ENCODE peak calls at places on chromosomes 12 and 14, in ten cellular contexts. One of them, this sample, is unnamed.

GRCh38 chr14:99263564-99264330 is 8.2 kb downstream of the BCL11B start:
- DNase-seq in vagina: no peak
- DNase-seq in breast epithelium: no peak
- DNase-seq in lower lobe of right lung: no peak
- DNase-seq in tibial artery: peak; percentile 9
- DNase-seq in left lung: no peak
- DNase-seq in Peyer's patch: no peak
- DNase-seq in ovary: no peak
- DNase-seq in H9: no peak
- DNase-seq in psoas muscle: no peak
- DNase-seq in this sample: no peak

GRCh38 chr12:62006076-62006732 is 254.0 kb upstream of the USP15 start:
- DNase-seq in H9: peak; percentile 43
- DNase-seq in left lung: no peak
- DNase-seq in vagina: no peak
- DNase-seq in Peyer's patch: no peak
- DNase-seq in tibial artery: no peak
- DNase-seq in psoas muscle: no peak
- DNase-seq in ovary: no peak
- DNase-seq in lower lobe of right lung: no peak
- DNase-seq in breast epithelium: no peak
- DNase-seq in this sample: no peak

GRCh38 chr14:105021656-105022275 is 883 bp upstream of the CDCA4 start:
- DNase-seq in ovary: peak; percentile 31
- DNase-seq in Peyer's patch: peak; percentile 68
- DNase-seq in psoas muscle: no peak
- DNase-seq in tibial artery: no peak
- DNase-seq in H9: peak; percentile 62
- DNase-seq in vagina: no peak
- DNase-seq in breast epithelium: peak; percentile 30
- DNase-seq in left lung: no peak
- DNase-seq in lower lobe of right lung: peak; percentile 63
- DNase-seq in this sample: no peak

GRCh38 chr12:93883436-93884154 is 206.4 kb downstream of the CRADD start:
- DNase-seq in ovary: no peak
- DNase-seq in breast epithelium: no peak
- DNase-seq in psoas muscle: no peak
- DNase-seq in vagina: no peak
- DNase-seq in Peyer's patch: no peak
- DNase-seq in tibial artery: no peak
- DNase-seq in left lung: no peak
- DNase-seq in lower lobe of right lung: no peak
- DNase-seq in H9: no peak
- DNase-seq in this sample: no peak

GRCh38 chr14:98368916-98369315 is 903.1 kb downstream of the BCL11B start:
- DNase-seq in vagina: no peak
- DNase-seq in ovary: no peak
- DNase-seq in breast epithelium: peak; percentile 65
- DNase-seq in tibial artery: no peak
- DNase-seq in lower lobe of right lung: no peak
- DNase-seq in H9: no peak
- DNase-seq in psoas muscle: no peak
- DNase-seq in left lung: no peak
- DNase-seq in Peyer's patch: no peak
- DNase-seq in this sample: no peak

GRCh38 chr14:96581902-96582640 is 79.9 kb downstream of the PAPOLA start:
- DNase-seq in tibial artery: no peak
- DNase-seq in vagina: peak; percentile 67
- DNase-seq in H9: no peak
- DNase-seq in left lung: no peak
- DNase-seq in breast epithelium: no peak
- DNase-seq in Peyer's patch: no peak
- DNase-seq in psoas muscle: no peak
- DNase-seq in ovary: no peak
- DNase-seq in lower lobe of right lung: no peak
- DNase-seq in this sample: no peak

GRCh38 chr14:25048170-25049126 is 1.5 kb downstream of the STXBP6 start:
- DNase-seq in vagina: no peak
- DNase-seq in breast epithelium: no peak
- DNase-seq in ovary: peak; percentile 24
- DNase-seq in Peyer's patch: no peak
- DNase-seq in H9: no peak
- DNase-seq in tibial artery: no peak
- DNase-seq in psoas muscle: peak; percentile 72
- DNase-seq in lower lobe of right lung: no peak
- DNase-seq in left lung: no peak
- DNase-seq in this sample: no peak

GRCh38 chr12:113276306-113276705 is 55.0 kb downstream of the TPCN1 start:
- DNase-seq in tibial artery: no peak
- DNase-seq in psoas muscle: peak; percentile 9
- DNase-seq in breast epithelium: no peak
- DNase-seq in ovary: peak; percentile 55
- DNase-seq in vagina: no peak
- DNase-seq in lower lobe of right lung: peak; percentile 18
- DNase-seq in Peyer's patch: peak; percentile 22
- DNase-seq in left lung: no peak
- DNase-seq in H9: no peak
- DNase-seq in this sample: no peak

GRCh38 chr12:94656556-94656955 is 6.2 kb upstream of the TMCC3 start:
- DNase-seq in H9: no peak
- DNase-seq in tibial artery: no peak
- DNase-seq in vagina: no peak
- DNase-seq in psoas muscle: no peak
- DNase-seq in lower lobe of right lung: no peak
- DNase-seq in breast epithelium: no peak
- DNase-seq in Peyer's patch: no peak
- DNase-seq in ovary: no peak
- DNase-seq in left lung: no peak
- DNase-seq in this sample: no peak

GRCh38 chr14:65263161-65263788 is 149.3 kb upstream of the FUT8 start:
- DNase-seq in Peyer's patch: no peak
- DNase-seq in H9: no peak
- DNase-seq in ovary: no peak
- DNase-seq in breast epithelium: no peak
- DNase-seq in tibial artery: no peak
- DNase-seq in lower lobe of right lung: no peak
- DNase-seq in vagina: no peak
- DNase-seq in left lung: no peak
- DNase-seq in psoas muscle: no peak
- DNase-seq in this sample: no peak

GRCh38 chr12:108868781-108869180 is 11.1 kb upstream of the DAO start:
- DNase-seq in ovary: no peak
- DNase-seq in left lung: no peak
- DNase-seq in Peyer's patch: no peak
- DNase-seq in breast epithelium: no peak
- DNase-seq in lower lobe of right lung: no peak
- DNase-seq in tibial artery: no peak
- DNase-seq in vagina: no peak
- DNase-seq in psoas muscle: no peak
- DNase-seq in H9: no peak
- DNase-seq in this sample: no peak

GRCh38 chr14:21264025-21264801 is 5.0 kb downstream of the HNRNPC start:
- DNase-seq in vagina: no peak
- DNase-seq in left lung: no peak
- DNase-seq in H9: no peak
- DNase-seq in lower lobe of right lung: no peak
- DNase-seq in Peyer's patch: no peak
- DNase-seq in psoas muscle: no peak
- DNase-seq in breast epithelium: no peak
- DNase-seq in tibial artery: no peak
- DNase-seq in ovary: no peak
- DNase-seq in this sample: no peak

GRCh38 chr14:56359245-56359644 is 220.4 kb upstream of the TMEM260 start:
- DNase-seq in psoas muscle: no peak
- DNase-seq in Peyer's patch: no peak
- DNase-seq in tibial artery: no peak
- DNase-seq in lower lobe of right lung: no peak
- DNase-seq in breast epithelium: no peak
- DNase-seq in H9: no peak
- DNase-seq in ovary: no peak
- DNase-seq in vagina: no peak
- DNase-seq in left lung: no peak
- DNase-seq in this sample: no peak

DNA sequence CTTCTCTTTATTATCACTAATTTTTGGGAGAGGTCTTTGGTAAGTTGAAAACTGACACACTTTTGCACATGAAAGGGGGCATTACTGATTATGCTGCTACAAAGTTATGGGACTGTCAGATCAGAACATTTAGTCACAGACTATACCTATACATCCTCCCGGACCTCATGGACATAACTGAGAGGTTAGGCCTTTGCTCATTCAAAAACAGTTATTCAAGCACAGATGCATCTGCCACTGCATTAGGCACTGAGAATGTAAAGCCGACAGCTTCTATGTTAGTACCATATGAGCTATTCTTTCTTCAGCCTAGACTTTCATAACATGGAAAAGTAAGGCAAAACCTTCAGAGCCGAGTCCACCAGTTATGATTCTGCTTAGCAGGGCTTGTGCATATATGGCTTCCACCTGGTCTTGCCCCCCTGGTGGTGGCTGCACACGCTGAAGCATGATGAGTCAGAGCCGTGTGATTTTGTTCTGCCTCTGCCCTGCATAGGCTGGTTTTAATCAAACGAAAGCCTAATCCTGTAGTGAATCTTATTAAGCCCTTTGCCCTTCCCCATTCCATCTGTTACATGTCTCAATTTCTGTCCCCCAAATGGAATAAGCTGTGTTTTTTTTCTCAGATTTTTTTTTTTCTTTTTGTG is 21.8 kb upstream of the RNU6-8 start:
- DNase-seq in tibial artery: peak; percentile 70
- DNase-seq in ovary: peak; percentile 14
- DNase-seq in Peyer's patch: no peak
- DNase-seq in psoas muscle: peak; percentile 55
- DNase-seq in vagina: no peak
- DNase-seq in breast epithelium: no peak
- DNase-seq in H9: no peak
- DNase-seq in lower lobe of right lung: peak; percentile 49
- DNase-seq in left lung: no peak
- DNase-seq in this sample: no peak
- TF ChIP-seq CTCF in tibial artery: peak; percentile 25
- TF ChIP-seq CTCF in ovary: no peak
- TF ChIP-seq CTCF in Peyer's patch: peak; percentile 38
- TF ChIP-seq CTCF in psoas muscle: peak; percentile 45
- TF ChIP-seq CTCF in vagina: peak; percentile 15
- TF ChIP-seq CTCF in breast epithelium: no peak
- TF ChIP-seq CTCF in H9: peak; percentile 35
- TF ChIP-seq CTCF in lower lobe of right lung: peak; percentile 19
- TF ChIP-seq CTCF in left lung: no peak
- TF ChIP-seq CTCF in this sample: no peak

DNA sequence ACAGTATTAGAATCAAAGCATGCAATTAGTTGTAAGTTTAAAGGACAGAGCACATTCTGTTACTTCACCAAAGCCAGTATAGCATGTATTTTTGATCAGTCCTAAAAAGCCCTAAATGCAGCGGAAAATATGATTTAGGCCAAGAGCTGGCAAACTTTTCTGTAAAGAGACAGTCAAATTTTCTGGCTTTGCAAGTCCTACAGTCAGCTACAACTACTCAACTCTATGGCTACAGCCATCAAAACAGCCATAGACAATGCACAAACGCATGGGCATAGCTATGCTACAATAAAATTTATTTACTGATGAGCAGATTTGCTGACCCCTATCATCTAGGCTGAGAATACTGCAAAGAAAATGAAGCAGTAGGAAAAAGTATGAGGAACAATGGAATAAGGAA is 52.9 kb downstream of the ATXN2 start:
- DNase-seq in vagina: no peak
- DNase-seq in left lung: no peak
- DNase-seq in psoas muscle: no peak
- DNase-seq in Peyer's patch: no peak
- DNase-seq in breast epithelium: no peak
- DNase-seq in lower lobe of right lung: no peak
- DNase-seq in tibial artery: no peak
- DNase-seq in ovary: no peak
- DNase-seq in H9: no peak
- DNase-seq in this sample: no peak
- H3K4me1 ChIP-seq in vagina: no peaks in the 10 kb centered on the region
- H3K4me1 ChIP-seq in left lung: no peaks in the 10 kb centered on the region
- H3K4me1 ChIP-seq in psoas muscle: no peaks in the 10 kb centered on the region
- H3K4me1 ChIP-seq in Peyer's patch: no peaks in the 10 kb centered on the region
- H3K4me1 ChIP-seq in breast epithelium: no peaks in the 10 kb centered on the region
- H3K4me1 ChIP-seq in lower lobe of right lung: no peaks in the 10 kb centered on the region
- H3K4me1 ChIP-seq in tibial artery: no peaks in the 10 kb centered on the region
- H3K4me1 ChIP-seq in ovary: no peaks in the 10 kb centered on the region
- H3K4me1 ChIP-seq in H9: no peaks in the 10 kb centered on the region
- H3K4me1 ChIP-seq in this sample: no peaks in the 10 kb centered on the region

GRCh38 chr12:3792623-3793288 is 39.8 kb upstream of the CRACR2A start:
- DNase-seq in left lung: no peak
- DNase-seq in H9: no peak
- DNase-seq in tibial artery: no peak
- DNase-seq in ovary: no peak
- DNase-seq in Peyer's patch: no peak
- DNase-seq in lower lobe of right lung: no peak
- DNase-seq in breast epithelium: no peak
- DNase-seq in vagina: no peak
- DNase-seq in psoas muscle: no peak
- DNase-seq in this sample: no peak

GRCh38 chr12:3802721-3803120 is 49.8 kb upstream of the CRACR2A start:
- DNase-seq in vagina: no peak
- DNase-seq in left lung: no peak
- DNase-seq in tibial artery: no peak
- DNase-seq in Peyer's patch: no peak
- DNase-seq in psoas muscle: no peak
- DNase-seq in breast epithelium: no peak
- DNase-seq in ovary: no peak
- DNase-seq in lower lobe of right lung: no peak
- DNase-seq in H9: no peak
- DNase-seq in this sample: no peak

GRCh38 chr12:3795800-3796133 is 42.9 kb upstream of the CRACR2A start:
- DNase-seq in left lung: no peak
- DNase-seq in H9: no peak
- DNase-seq in vagina: no peak
- DNase-seq in ovary: no peak
- DNase-seq in lower lobe of right lung: no peak
- DNase-seq in psoas muscle: no peak
- DNase-seq in Peyer's patch: no peak
- DNase-seq in tibial artery: no peak
- DNase-seq in breast epithelium: no peak
- DNase-seq in this sample: no peak

GRCh38 chr12:3795096-3795799 is 42.3 kb upstream of the CRACR2A start:
- DNase-seq in vagina: no peak
- DNase-seq in ovary: no peak
- DNase-seq in Peyer's patch: no peak
- DNase-seq in tibial artery: no peak
- DNase-seq in left lung: no peak
- DNase-seq in psoas muscle: no peak
- DNase-seq in lower lobe of right lung: no peak
- DNase-seq in H9: no peak
- DNase-seq in breast epithelium: no peak
- DNase-seq in this sample: no peak

GRCh38 chr12:3797649-3798048 is 44.7 kb upstream of the CRACR2A start:
- DNase-seq in vagina: no peak
- DNase-seq in breast epithelium: no peak
- DNase-seq in psoas muscle: no peak
- DNase-seq in tibial artery: no peak
- DNase-seq in Peyer's patch: no peak
- DNase-seq in lower lobe of right lung: no peak
- DNase-seq in ovary: no peak
- DNase-seq in H9: no peak
- DNase-seq in left lung: no peak
- DNase-seq in this sample: no peak
- TF ChIP-seq CTCF in vagina: no peak
- TF ChIP-seq CTCF in breast epithelium: no peak
- TF ChIP-seq CTCF in psoas muscle: no peak
- TF ChIP-seq CTCF in tibial artery: no peak
- TF ChIP-seq CTCF in Peyer's patch: no peak
- TF ChIP-seq CTCF in lower lobe of right lung: no peak
- TF ChIP-seq CTCF in ovary: no peak
- TF ChIP-seq CTCF in H9: peak; percentile 58
- TF ChIP-seq CTCF in left lung: no peak
- TF ChIP-seq CTCF in this sample: no peak

GRCh38 chr12:27787559-27787958 is 7.5 kb upstream of the MANSC4 start:
- DNase-seq in left lung: no peak
- DNase-seq in tibial artery: no peak
- DNase-seq in breast epithelium: no peak
- DNase-seq in lower lobe of right lung: no peak
- DNase-seq in Peyer's patch: no peak
- DNase-seq in H9: no peak
- DNase-seq in vagina: no peak
- DNase-seq in psoas muscle: no peak
- DNase-seq in ovary: no peak
- DNase-seq in this sample: no peak
- H3K4me1 ChIP-seq in left lung: peaks cover 24% of the 10 kb centered on the region
- H3K4me1 ChIP-seq in tibial artery: no peaks in the 10 kb centered on the region
- H3K4me1 ChIP-seq in breast epithelium: no peaks in the 10 kb centered on the region
- H3K4me1 ChIP-seq in lower lobe of right lung: peaks cover 13% of the 10 kb centered on the region
- H3K4me1 ChIP-seq in Peyer's patch: no peaks in the 10 kb centered on the region
- H3K4me1 ChIP-seq in H9: no peaks in the 10 kb centered on the region
- H3K4me1 ChIP-seq in vagina: peaks cover 18% of the 10 kb centered on the region
- H3K4me1 ChIP-seq in psoas muscle: no peaks in the 10 kb centered on the region
- H3K4me1 ChIP-seq in ovary: peaks cover 4% of the 10 kb centered on the region
- H3K4me1 ChIP-seq in this sample: peaks cover 59% of the 10 kb centered on the region